ENCODE peak calls at places on chromosomes 3 and 15, in eight cellular contexts. K is lung microvascular endothelial cell; X is kidney epithelial cell; G is HepG2; S is M059J; Y is GM23338; M is sigmoid colon; Q is stimulated activated CD8-positive, alpha-beta memory T cell treated with anti-CD3 and anti-CD28 coated beads, Interleukin-15, amount 100 ng/mL, for 24 hours. R is an unnamed sample.

GRCh38 chr3:128352326-128352725 is 114.4 kb downstream of the DNAJB8 start:
- DNase-seq in M (peak; percentile 40), K (no peak), Y (no peak), X (no peak), Q (no peak), G (no peak), S (no peak), R (no peak)

GRCh38 chr3:69724722-69725435 is 14.4 kb upstream of the MITF start:
- DNase-seq in S (peak; percentile 55), K (no peak), G (no peak), Q (no peak), X (no peak), Y (peak; percentile 12), M (no peak), R (no peak)

GRCh38 chr3:31572605-31573459 is 40.1 kb downstream of the STT3B start:
- DNase-seq in M (no peak), X (no peak), Q (no peak), G (no peak), K (no peak), Y (peak; percentile 8), S (no peak), R (no peak)

GRCh38 chr15:77904436-77904821 is 173.1 kb downstream of the TBC1D2B start:
- DNase-seq in K (no peak), Q (no peak), M (peak; percentile 52), S (no peak), Y (no peak), G (no peak), X (no peak), R (no peak)

GRCh38 chr15:90994059-90994416 is 297 bp downstream of the PRC1 start:
- DNase-seq in M (no peak), G (no peak), K (peak; percentile 37), Q (no peak), S (peak; percentile 5), Y (peak; percentile 31), X (no peak), R (peak; percentile 20)

GRCh38 chr3:99366663-99367429 is 271.5 kb upstream of the COL8A1 start:
- DNase-seq in K (no peak), S (peak; percentile 25), Q (no peak), G (no peak), X (no peak), M (no peak), Y (peak; percentile 69), R (no peak)

GRCh38 chr3:126509565-126510322 is 7.8 kb downstream of the UROC1 start:
- DNase-seq in Y (no peak), Q (no peak), G (no peak), X (no peak), S (peak; percentile 34), M (peak; percentile 57), K (no peak), R (no peak)

GRCh38 chr3:114299421-114299820 is 5.6 kb downstream of the TIGIT start:
- DNase-seq in Y (peak; percentile 51), K (peak; percentile 69), G (peak; percentile 40), S (peak; percentile 55), Q (no peak), M (no peak), X (no peak), R (no peak)

GRCh38 chr15:97995192-97995591 is 34.7 kb downstream of the ARRDC4 start:
- DNase-seq in S (no peak), Q (no peak), M (no peak), Y (no peak), K (no peak), X (no peak), G (no peak), R (no peak)

GRCh38 chr3:137770066-137770805 is 6.1 kb downstream of the SOX14 start:
- DNase-seq in S (no peak), X (no peak), Q (no peak), K (no peak), G (no peak), Y (peak; percentile 62), M (no peak), R (no peak)

GRCh38 chr15:85174521-85174920 is 192.9 kb downstream of the PDE8A start:
- DNase-seq in M (no peak), K (no peak), S (no peak), G (no peak), Q (no peak), Y (no peak), X (no peak), R (no peak)

GRCh38 chr3:178083906-178084823 is 452.1 kb upstream of the KCNMB2 start:
- DNase-seq in Y (peak; percentile 58), Q (no peak), G (peak; percentile 10), S (peak; percentile 58), K (peak; percentile 85), M (no peak), X (no peak), R (no peak)

GRCh38 chr15:59522988-59523461 is 85.0 kb downstream of the FAM81A start:
- DNase-seq in X (no peak), Q (no peak), K (no peak), M (no peak), S (no peak), Y (peak; percentile 13), G (no peak), R (no peak)

GRCh38 chr15:28967071-28967470 is 81.3 kb downstream of the APBA2 start:
- DNase-seq in X (no peak), Y (no peak), Q (no peak), G (no peak), M (no peak), K (no peak), S (peak; percentile 24), R (no peak)

GRCh38 chr3:11120091-11120845 is 34.0 kb upstream of the HRH1 start:
- DNase-seq in S (no peak), K (no peak), Y (no peak), X (no peak), M (no peak), Q (no peak), G (no peak), R (no peak)

GRCh38 chr3:16516695-16517481 is 3.4 kb upstream of the RFTN1 start:
- DNase-seq in K (peak; percentile 77), Y (peak; percentile 70), X (peak; percentile 16), Q (no peak), S (peak; percentile 64), M (no peak), G (peak; percentile 33), R (peak; percentile 53)

GRCh38 chr3:88640581-88640980 is 466.8 kb upstream of the EPHA3 start:
- DNase-seq in M (no peak), X (no peak), K (no peak), G (no peak), S (no peak), Q (no peak), Y (no peak), R (no peak)

GRCh38 chr3:136186330-136186729 is 9.8 kb downstream of the MSL2 start:
- DNase-seq in M (no peak), K (peak; percentile 19), Q (no peak), Y (peak; percentile 15), X (no peak), S (peak; percentile 29), G (peak; percentile 69), R (no peak)

GRCh38 chr3:99475229-99475628 is 163.2 kb upstream of the COL8A1 start:
- DNase-seq in Q (no peak), X (no peak), M (no peak), S (no peak), Y (no peak), K (no peak), G (no peak), R (no peak)

GRCh38 chr3:15107075-15107947 is 8.4 kb upstream of the RBSN start:
- DNase-seq in X (no peak), K (peak; percentile 19), G (peak; percentile 78), Y (peak; percentile 28), S (no peak), Q (no peak), M (no peak), R (no peak)

GRCh38 chr15:37107754-37108724 is 7.7 kb upstream of the MEIS2 start:
- DNase-seq in Y (no peak), M (no peak), G (no peak), X (no peak), S (no peak), K (no peak), Q (no peak), R (no peak)

GRCh38 chr3:170961616-170962400 is 53.4 kb upstream of the EIF5A2 start:
- DNase-seq in X (no peak), Q (no peak), G (peak; percentile 76), K (peak; percentile 69), S (peak; percentile 50), Y (peak; percentile 53), M (no peak), R (no peak)

GRCh38 chr15:92809880-92810361 is 90.2 kb upstream of the CHD2 start:
- DNase-seq in X (no peak), Q (no peak), G (no peak), S (peak; percentile 72), K (peak; percentile 49), M (peak; percentile 80), Y (no peak), R (no peak)

GRCh38 chr15:62565620-62566019 is 400.5 kb upstream of the C2CD4B start:
- DNase-seq in X (no peak), S (no peak), K (no peak), Y (no peak), G (no peak), M (no peak), Q (no peak), R (no peak)

GRCh38 chr15:101013769-101014223 is 94.6 kb downstream of the LRRK1 start:
- DNase-seq in Y (no peak), K (no peak), S (no peak), Q (no peak), G (no peak), X (no peak), M (peak; percentile 58), R (no peak)

GRCh38 chr3:182620715-182621434 is 172.4 kb upstream of the ATP11B start:
- DNase-seq in G (no peak), X (no peak), Y (peak; percentile 20), Q (no peak), S (no peak), K (no peak), M (no peak), R (no peak)

GRCh38 chr3:149783576-149783975 is 8.8 kb downstream of the ANKUB1 start:
- DNase-seq in S (peak; percentile 91), G (peak; percentile 15), M (no peak), Q (no peak), X (peak; percentile 43), Y (no peak), K (no peak), R (no peak)

GRCh38 chr15:84863480-84864428 is 20.7 kb upstream of the SLC28A1 start:
- DNase-seq in G (peak; percentile 14), X (no peak), Q (no peak), Y (no peak), M (no peak), K (no peak), S (peak; percentile 19), R (no peak)

GRCh38 chr15:81308260-81308659 is 15.7 kb downstream of the STARD5 start:
- DNase-seq in S (peak; percentile 11), X (no peak), Q (no peak), K (no peak), G (no peak), M (no peak), Y (no peak), R (no peak)

GRCh38 chr3:143526016-143526540 is 322.2 kb downstream of the SLC9A9 start:
- DNase-seq in M (no peak), Y (no peak), X (peak; percentile 26), Q (no peak), G (no peak), S (no peak), K (no peak), R (no peak)

GRCh38 chr3:138063416-138063815 is 52.0 kb downstream of the DZIP1L start:
- DNase-seq in S (no peak), X (no peak), K (no peak), M (no peak), G (no peak), Y (peak; percentile 52), Q (no peak), R (no peak)

GRCh38 chr3:15731024-15731423 is 66.8 kb downstream of the ANKRD28 start:
- DNase-seq in K (no peak), Y (no peak), M (no peak), Q (no peak), G (no peak), X (no peak), S (no peak), R (no peak)

GRCh38 chr3:123930426-123930825 is 30.6 kb downstream of the CCDC14 start:
- DNase-seq in M (no peak), Y (no peak), Q (no peak), G (no peak), S (no peak), K (no peak), X (no peak), R (no peak)

GRCh38 chr15:92636950-92637481 is 18.6 kb downstream of the FAM174B start:
- DNase-seq in Y (peak; percentile 69), G (no peak), M (no peak), S (peak; percentile 69), Q (no peak), K (no peak), X (no peak), R (no peak)

R was measured in NK-92 treated with Interleukin-12 subunit alpha and Interleukin-12 subunit beta, amount 100 ng/mL, for 24 hours.